ENCODE peak calls at places on chromosomes 13 and 19, in four cellular contexts. R, B, E and H are unnamed samples.

GRCh38 chr13:80086304-80086721 is 254.6 kb downstream of the SPRY2 start:
- DNase-seq in R (no peak), E (no peak), B (no peak), H (no peak)

GRCh38 chr13:70812481-70812880 is 704.2 kb upstream of the KLHL1 start:
- DNase-seq in B (no peak), E (no peak), R (no peak), H (no peak)

GRCh38 chr13:22800726-22801401 is 379.9 kb upstream of the SGCG start:
- DNase-seq in E (no peak), R (no peak), B (no peak), H (peak)

GRCh38 chr19:18633321-18633720 is 3.5 kb upstream of the KLHL26 start:
- DNase-seq in R (peak), E (no peak), B (no peak), H (no peak)

GRCh38 chr19:11418518-11419506 is at the start of gene RGL3:
- DNase-seq in E (peak), R (peak), B (no peak), H (no peak)

GRCh38 chr19:55695511-55696290 is 20.7 kb downstream of the EPN1 start:
- DNase-seq in R (no peak), B (no peak), E (no peak), H (no peak)

GRCh38 chr13:103133551-103133950 is 67.3 kb upstream of the SLC10A2 start:
- DNase-seq in R (no peak), E (no peak), B (no peak), H (no peak)

GRCh38 chr19:18975011-18975410 is 34.0 kb upstream of the HOMER3 start:
- DNase-seq in E (no peak), R (no peak), B (no peak), H (no peak)

GRCh38 chr13:29908411-29908810 is 58.0 kb upstream of the UBL3 start:
- DNase-seq in R (no peak), B (no peak), E (no peak), H (no peak)

GRCh38 chr19:45623984-45624383 is 15.2 kb downstream of the EML2 start:
- DNase-seq in E (no peak), B (no peak), R (no peak), H (no peak)

GRCh38 chr13:77728265-77728966 is 30.9 kb downstream of the SLAIN1 start:
- DNase-seq in B (no peak), R (no peak), E (no peak), H (no peak)
- TF ChIP-seq USF1 in B (no peak), R (no peak), E (no peak), H (no peak)

DNA sequence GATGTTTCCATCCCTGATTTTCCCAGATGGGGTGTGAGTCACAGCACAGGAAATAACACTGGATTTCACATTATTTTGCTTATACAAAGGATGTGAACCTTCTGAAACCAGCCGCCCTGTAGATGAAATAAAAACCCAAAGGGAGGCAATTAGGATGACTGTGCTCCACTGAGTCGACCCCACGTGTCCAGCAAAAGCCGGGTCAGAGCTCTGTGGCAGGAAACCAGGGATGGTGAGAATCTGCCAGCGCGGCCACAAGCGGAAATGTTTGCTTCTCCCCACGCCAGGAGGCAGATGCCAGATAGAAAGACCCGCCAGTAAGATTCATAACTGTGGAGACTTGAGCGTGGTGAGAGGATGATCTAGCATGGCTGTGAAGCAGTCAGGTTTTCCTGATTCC is 764.4 kb downstream of the LIG4 start:
- DNase-seq in E (no peak), B (no peak), R (no peak), H (no peak)
- TF ChIP-seq USF1 in E (no peak), B (no peak), R (peak), H (no peak)

GRCh38 chr19:4046946-4047683 is 19.6 kb downstream of the ZBTB7A start:
- DNase-seq in B (no peak), E (no peak), R (no peak), H (no peak)
- TF ChIP-seq USF1 in B (no peak), E (no peak), R (no peak), H (no peak)

GRCh38 chr13:109412232-109412935 is 374.0 kb downstream of the IRS2 start:
- DNase-seq in E (peak), B (peak), R (peak), H (no peak)
- TF ChIP-seq USF1 in E (no peak), B (no peak), R (no peak), H (no peak)

GRCh38 chr19:8001995-8002849 is 3.2 kb downstream of the ELAVL1 start:
- DNase-seq in R (peak), E (peak), B (peak), H (peak)

GRCh38 chr19:8004001-8004400 is 1.4 kb downstream of the ELAVL1 start:
- DNase-seq in B (no peak), R (no peak), E (no peak), H (no peak)

GRCh38 chr19:8001651-8001994 is 3.8 kb downstream of the ELAVL1 start:
- DNase-seq in B (no peak), R (no peak), E (no peak), H (no peak)

GRCh38 chr19:8005534-8006256 is at the start of gene ELAVL1:
- DNase-seq in R (peak), B (peak), E (peak), H (no peak)

GRCh38 chr19:8004723-8005513 is 523 bp downstream of the ELAVL1 start:
- DNase-seq in R (peak), E (no peak), B (peak), H (no peak)
- TF ChIP-seq USF1 in R (no peak), E (no peak), B (no peak), H (no peak)